ENCODE peak calls at places on chromosomes 1 and 21, in seven cellular contexts. One of them, this sample, is unnamed.
A peak's percentile ranks its signal among the peaks of the same experiment; 100 is the strongest.

GRCh38 chr1:178417858-178418257 is 78.9 kb downstream of the CLEC20A start:
- DNase-seq in fibroblast of pulmonary artery: peak; percentile 67
- DNase-seq in RWPE1: peak; percentile 80
- DNase-seq in tibial nerve: no peak
- DNase-seq in uterus: no peak
- DNase-seq in cardiac fibroblast: peak; percentile 33
- DNase-seq in lower lobe of right lung: no peak
- DNase-seq in this sample: no peak

GRCh38 chr1:43729816-43730463 is 22.6 kb downstream of the ST3GAL3 start:
- DNase-seq in fibroblast of pulmonary artery: no peak
- DNase-seq in uterus: no peak
- DNase-seq in lower lobe of right lung: no peak
- DNase-seq in RWPE1: no peak
- DNase-seq in tibial nerve: no peak
- DNase-seq in cardiac fibroblast: no peak
- DNase-seq in this sample: no peak

GRCh38 chr21:30194701-30195299 is 21.1 kb downstream of the CLDN8 start:
- DNase-seq in uterus: no peak
- DNase-seq in tibial nerve: no peak
- DNase-seq in RWPE1: peak; percentile 48
- DNase-seq in cardiac fibroblast: peak; percentile 58
- DNase-seq in lower lobe of right lung: no peak
- DNase-seq in fibroblast of pulmonary artery: peak; percentile 60
- DNase-seq in this sample: no peak

GRCh38 chr1:71521655-71522264 is 440.9 kb upstream of the ZRANB2 start:
- DNase-seq in fibroblast of pulmonary artery: peak; percentile 75
- DNase-seq in cardiac fibroblast: peak; percentile 77
- DNase-seq in RWPE1: peak; percentile 8
- DNase-seq in tibial nerve: no peak
- DNase-seq in uterus: no peak
- DNase-seq in lower lobe of right lung: no peak
- DNase-seq in this sample: no peak

GRCh38 chr1:114454539-114454938 is 56.5 kb downstream of the TRIM33 start:
- DNase-seq in cardiac fibroblast: no peak
- DNase-seq in tibial nerve: no peak
- DNase-seq in lower lobe of right lung: no peak
- DNase-seq in fibroblast of pulmonary artery: no peak
- DNase-seq in uterus: no peak
- DNase-seq in RWPE1: no peak
- DNase-seq in this sample: no peak

GRCh38 chr1:89041055-89041707 is 18.5 kb upstream of the GBP3 start:
- DNase-seq in fibroblast of pulmonary artery: peak; percentile 58
- DNase-seq in uterus: no peak
- DNase-seq in tibial nerve: no peak
- DNase-seq in lower lobe of right lung: no peak
- DNase-seq in cardiac fibroblast: peak; percentile 46
- DNase-seq in RWPE1: peak; percentile 27
- DNase-seq in this sample: no peak

GRCh38 chr1:232880354-232880753 is 70.1 kb upstream of the NTPCR start:
- DNase-seq in RWPE1: peak; percentile 50
- DNase-seq in fibroblast of pulmonary artery: peak; percentile 46
- DNase-seq in tibial nerve: no peak
- DNase-seq in uterus: no peak
- DNase-seq in lower lobe of right lung: no peak
- DNase-seq in cardiac fibroblast: peak; percentile 56
- DNase-seq in this sample: no peak

GRCh38 chr1:214559079-214559478 is 7.7 kb upstream of the PTPN14 start:
- DNase-seq in cardiac fibroblast: no peak
- DNase-seq in RWPE1: no peak
- DNase-seq in lower lobe of right lung: no peak
- DNase-seq in uterus: no peak
- DNase-seq in fibroblast of pulmonary artery: no peak
- DNase-seq in tibial nerve: no peak
- DNase-seq in this sample: no peak

GRCh38 chr1:166129006-166129405 is 37.8 kb downstream of the FAM78B start:
- DNase-seq in tibial nerve: no peak
- DNase-seq in RWPE1: no peak
- DNase-seq in lower lobe of right lung: no peak
- DNase-seq in fibroblast of pulmonary artery: no peak
- DNase-seq in cardiac fibroblast: no peak
- DNase-seq in uterus: no peak
- DNase-seq in this sample: no peak

GRCh38 chr1:58165073-58165472 is 381.5 kb downstream of the OMA1 start:
- DNase-seq in fibroblast of pulmonary artery: no peak
- DNase-seq in RWPE1: no peak
- DNase-seq in tibial nerve: no peak
- DNase-seq in lower lobe of right lung: no peak
- DNase-seq in cardiac fibroblast: no peak
- DNase-seq in uterus: no peak
- DNase-seq in this sample: no peak
- TF ChIP-seq CTCF in fibroblast of pulmonary artery: no peak
- TF ChIP-seq CTCF in RWPE1: no peak
- TF ChIP-seq CTCF in tibial nerve: no peak
- TF ChIP-seq CTCF in lower lobe of right lung: no peak
- TF ChIP-seq CTCF in cardiac fibroblast: no peak
- TF ChIP-seq CTCF in uterus: no peak
- TF ChIP-seq CTCF in this sample: no peak

GRCh38 chr1:77126309-77126708 is 92.9 kb downstream of the PIGK start:
- DNase-seq in fibroblast of pulmonary artery: peak; percentile 87
- DNase-seq in cardiac fibroblast: peak; percentile 83
- DNase-seq in tibial nerve: no peak
- DNase-seq in RWPE1: peak; percentile 28
- DNase-seq in lower lobe of right lung: no peak
- DNase-seq in uterus: no peak
- DNase-seq in this sample: no peak
- TF ChIP-seq CTCF in fibroblast of pulmonary artery: peak; percentile 68
- TF ChIP-seq CTCF in cardiac fibroblast: peak; percentile 66
- TF ChIP-seq CTCF in tibial nerve: peak; percentile 32
- TF ChIP-seq CTCF in RWPE1: peak; percentile 61
- TF ChIP-seq CTCF in lower lobe of right lung: peak; percentile 52
- TF ChIP-seq CTCF in uterus: no peak
- TF ChIP-seq CTCF in this sample: no peak

DNA sequence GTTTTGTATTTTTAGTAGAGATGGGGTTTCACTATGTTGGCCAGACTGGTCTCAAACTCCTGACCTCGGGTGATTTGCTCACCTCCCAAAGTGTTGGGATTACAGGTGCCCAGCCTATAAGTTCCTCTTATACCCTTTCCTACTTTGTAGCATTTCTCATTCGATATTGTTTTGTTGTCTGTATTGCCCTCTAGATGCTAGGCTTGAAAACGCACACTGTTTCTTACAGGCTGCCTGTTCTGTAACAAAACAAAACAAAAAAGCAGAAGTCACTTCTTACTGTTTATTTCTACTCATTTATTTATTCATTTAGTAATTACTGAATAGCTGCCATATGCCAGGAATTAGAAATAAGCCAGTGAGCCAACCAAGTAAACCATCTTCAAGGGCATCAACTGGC is 136.9 kb upstream of the BMP8A start:
- DNase-seq in uterus: no peak
- DNase-seq in cardiac fibroblast: peak; percentile 12
- DNase-seq in lower lobe of right lung: no peak
- DNase-seq in fibroblast of pulmonary artery: no peak
- DNase-seq in tibial nerve: no peak
- DNase-seq in RWPE1: no peak
- DNase-seq in this sample: no peak
- TF ChIP-seq CTCF in uterus: no peak
- TF ChIP-seq CTCF in cardiac fibroblast: no peak
- TF ChIP-seq CTCF in lower lobe of right lung: no peak
- TF ChIP-seq CTCF in fibroblast of pulmonary artery: no peak
- TF ChIP-seq CTCF in tibial nerve: no peak
- TF ChIP-seq CTCF in RWPE1: no peak
- TF ChIP-seq CTCF in this sample: no peak

GRCh38 chr1:1402081-1402900 is 3.2 kb upstream of the CCNL2 start:
- DNase-seq in tibial nerve: no peak
- DNase-seq in fibroblast of pulmonary artery: peak; percentile 72
- DNase-seq in uterus: no peak
- DNase-seq in RWPE1: no peak
- DNase-seq in cardiac fibroblast: peak; percentile 70
- DNase-seq in lower lobe of right lung: no peak
- DNase-seq in this sample: no peak
- TF ChIP-seq CTCF in tibial nerve: no peak
- TF ChIP-seq CTCF in fibroblast of pulmonary artery: peak; percentile 76
- TF ChIP-seq CTCF in uterus: no peak
- TF ChIP-seq CTCF in RWPE1: peak; percentile 48
- TF ChIP-seq CTCF in cardiac fibroblast: peak; percentile 78
- TF ChIP-seq CTCF in lower lobe of right lung: peak; percentile 39
- TF ChIP-seq CTCF in this sample: peak; percentile 39

GRCh38 chr1:54606990-54607325 is 16.4 kb downstream of the FAM151A start:
- DNase-seq in RWPE1: no peak
- DNase-seq in fibroblast of pulmonary artery: no peak
- DNase-seq in tibial nerve: no peak
- DNase-seq in cardiac fibroblast: no peak
- DNase-seq in uterus: no peak
- DNase-seq in lower lobe of right lung: no peak
- DNase-seq in this sample: no peak
- TF ChIP-seq CTCF in RWPE1: no peak
- TF ChIP-seq CTCF in fibroblast of pulmonary artery: no peak
- TF ChIP-seq CTCF in tibial nerve: no peak
- TF ChIP-seq CTCF in cardiac fibroblast: no peak
- TF ChIP-seq CTCF in uterus: no peak
- TF ChIP-seq CTCF in lower lobe of right lung: no peak
- TF ChIP-seq CTCF in this sample: no peak

GRCh38 chr1:212719633-212720032 is 20.0 kb upstream of the BATF3 start:
- DNase-seq in RWPE1: no peak
- DNase-seq in cardiac fibroblast: no peak
- DNase-seq in lower lobe of right lung: no peak
- DNase-seq in fibroblast of pulmonary artery: no peak
- DNase-seq in tibial nerve: no peak
- DNase-seq in uterus: no peak
- DNase-seq in this sample: no peak

GRCh38 chr1:212722270-212722945 is 22.8 kb upstream of the BATF3 start:
- DNase-seq in uterus: no peak
- DNase-seq in fibroblast of pulmonary artery: no peak
- DNase-seq in tibial nerve: no peak
- DNase-seq in cardiac fibroblast: no peak
- DNase-seq in RWPE1: no peak
- DNase-seq in lower lobe of right lung: no peak
- DNase-seq in this sample: no peak

GRCh38 chr1:212718499-212718898 is 18.9 kb upstream of the BATF3 start:
- DNase-seq in RWPE1: no peak
- DNase-seq in lower lobe of right lung: no peak
- DNase-seq in cardiac fibroblast: peak; percentile 32
- DNase-seq in tibial nerve: no peak
- DNase-seq in uterus: no peak
- DNase-seq in fibroblast of pulmonary artery: peak; percentile 23
- DNase-seq in this sample: no peak

GRCh38 chr1:212727386-212728181 is 27.9 kb upstream of the BATF3 start:
- DNase-seq in tibial nerve: no peak
- DNase-seq in RWPE1: no peak
- DNase-seq in cardiac fibroblast: peak; percentile 38
- DNase-seq in lower lobe of right lung: no peak
- DNase-seq in uterus: no peak
- DNase-seq in fibroblast of pulmonary artery: peak; percentile 43
- DNase-seq in this sample: no peak

GRCh38 chr1:212721388-212722247 is 22.0 kb upstream of the BATF3 start:
- DNase-seq in tibial nerve: no peak
- DNase-seq in lower lobe of right lung: no peak
- DNase-seq in fibroblast of pulmonary artery: peak; percentile 66
- DNase-seq in uterus: no peak
- DNase-seq in cardiac fibroblast: peak; percentile 66
- DNase-seq in RWPE1: peak; percentile 45
- DNase-seq in this sample: no peak
- TF ChIP-seq CTCF in tibial nerve: no peak
- TF ChIP-seq CTCF in lower lobe of right lung: no peak
- TF ChIP-seq CTCF in fibroblast of pulmonary artery: no peak
- TF ChIP-seq CTCF in uterus: no peak
- TF ChIP-seq CTCF in cardiac fibroblast: no peak
- TF ChIP-seq CTCF in RWPE1: no peak
- TF ChIP-seq CTCF in this sample: no peak

DNA sequence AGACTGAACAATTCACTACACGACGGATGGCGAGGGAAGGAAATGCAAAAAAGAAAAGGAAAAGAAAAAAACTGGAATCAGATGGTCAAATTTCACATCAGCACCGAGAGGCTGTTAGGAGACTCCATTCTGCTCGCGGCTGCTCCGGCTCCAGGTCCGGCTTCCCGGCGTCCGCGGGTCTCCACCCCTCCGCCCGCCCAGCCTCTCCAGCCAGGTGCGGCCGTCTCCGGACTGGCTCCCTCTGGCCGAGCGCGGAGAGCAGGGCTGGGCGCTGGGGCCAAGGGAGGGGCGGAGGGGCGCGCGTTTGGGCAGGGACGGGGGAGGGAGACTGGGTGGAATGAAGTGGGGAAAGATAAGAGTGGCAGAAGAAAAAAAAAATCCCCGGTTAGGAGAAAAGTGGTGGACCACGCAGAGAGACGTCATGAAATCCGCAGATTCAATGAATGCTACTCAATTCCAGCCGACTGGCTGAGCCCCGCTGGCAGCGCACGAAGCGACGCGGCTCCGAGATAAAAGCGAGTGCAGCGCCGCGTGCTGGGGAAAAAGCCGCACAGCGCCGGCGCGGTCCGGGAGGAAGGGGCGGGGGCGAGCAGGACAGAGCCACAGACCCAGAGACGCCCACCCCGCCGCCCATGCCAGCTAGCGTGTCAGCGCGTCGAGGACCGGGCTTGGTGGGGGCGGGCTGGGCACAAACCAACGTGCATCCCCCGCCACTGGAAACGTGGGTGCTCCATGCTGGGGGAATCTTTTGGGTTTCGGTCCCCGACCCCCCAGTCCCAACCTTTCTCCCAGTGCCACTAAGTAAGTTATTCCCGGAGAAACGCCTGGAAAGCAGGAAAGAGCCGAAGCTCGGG is at the start of gene KCNJ6:
- DNase-seq in uterus: no peak
- DNase-seq in tibial nerve: no peak
- DNase-seq in cardiac fibroblast: peak; percentile 51
- DNase-seq in RWPE1: peak; percentile 60
- DNase-seq in fibroblast of pulmonary artery: peak; percentile 45
- DNase-seq in lower lobe of right lung: peak; percentile 63
- DNase-seq in this sample: peak; percentile 71
- TF ChIP-seq CTCF in uterus: no peak
- TF ChIP-seq CTCF in tibial nerve: no peak
- TF ChIP-seq CTCF in cardiac fibroblast: peak; percentile 69
- TF ChIP-seq CTCF in RWPE1: peak; percentile 78
- TF ChIP-seq CTCF in fibroblast of pulmonary artery: peak; percentile 47
- TF ChIP-seq CTCF in lower lobe of right lung: peak; percentile 48
- TF ChIP-seq CTCF in this sample: peak; percentile 47

GRCh38 chr1:206721454-206721853 is 36.7 kb downstream of the MAPKAPK2 start:
- DNase-seq in fibroblast of pulmonary artery: no peak
- DNase-seq in RWPE1: no peak
- DNase-seq in lower lobe of right lung: no peak
- DNase-seq in uterus: no peak
- DNase-seq in tibial nerve: no peak
- DNase-seq in cardiac fibroblast: no peak
- DNase-seq in this sample: no peak
- TF ChIP-seq CTCF in fibroblast of pulmonary artery: no peak
- TF ChIP-seq CTCF in RWPE1: no peak
- TF ChIP-seq CTCF in lower lobe of right lung: no peak
- TF ChIP-seq CTCF in uterus: no peak
- TF ChIP-seq CTCF in tibial nerve: no peak
- TF ChIP-seq CTCF in cardiac fibroblast: no peak
- TF ChIP-seq CTCF in this sample: no peak